ENCODE peak calls at places on chromosomes 13 and 19, in eight cellular contexts. One of them, this sample, is unnamed.

GRCh38 chr13:89372193-89372592 is 1701.0 kb downstream of the SLITRK5 start:
- DNase-seq in nephron progenitor cell: no peak
- DNase-seq in esophagus muscularis mucosa: no peak
- DNase-seq in activated CD8-positive, alpha-beta T cell treated with anti-CD3 and anti-CD28 coated beads for 36 hours: no peak
- DNase-seq in K562: no peak
- DNase-seq in WTC11: no peak
- DNase-seq in omental fat pad: no peak
- DNase-seq in AG09319: no peak
- DNase-seq in this sample: no peak

GRCh38 chr19:14763497-14764145 is 14.7 kb downstream of the ADGRE2 start:
- DNase-seq in K562: no peak
- DNase-seq in esophagus muscularis mucosa: no peak
- DNase-seq in nephron progenitor cell: no peak
- DNase-seq in WTC11: no peak
- DNase-seq in activated CD8-positive, alpha-beta T cell treated with anti-CD3 and anti-CD28 coated beads for 36 hours: no peak
- DNase-seq in omental fat pad: no peak
- DNase-seq in AG09319: no peak
- DNase-seq in this sample: no peak

GRCh38 chr19:55443045-55443823 is at the start of gene SHISA7:
- DNase-seq in AG09319: no peak
- DNase-seq in activated CD8-positive, alpha-beta T cell treated with anti-CD3 and anti-CD28 coated beads for 36 hours: no peak
- DNase-seq in esophagus muscularis mucosa: no peak
- DNase-seq in omental fat pad: no peak
- DNase-seq in WTC11: no peak
- DNase-seq in nephron progenitor cell: no peak
- DNase-seq in K562: peak; percentile 28
- DNase-seq in this sample: peak; percentile 48

GRCh38 chr13:113915786-113916329 is 52.0 kb upstream of the GAS6 start:
- DNase-seq in esophagus muscularis mucosa: peak; percentile 47
- DNase-seq in activated CD8-positive, alpha-beta T cell treated with anti-CD3 and anti-CD28 coated beads for 36 hours: no peak
- DNase-seq in nephron progenitor cell: no peak
- DNase-seq in omental fat pad: no peak
- DNase-seq in WTC11: no peak
- DNase-seq in K562: no peak
- DNase-seq in AG09319: no peak
- DNase-seq in this sample: no peak

GRCh38 chr13:50779443-50780200 is 63.9 kb downstream of the DLEU7 start:
- DNase-seq in activated CD8-positive, alpha-beta T cell treated with anti-CD3 and anti-CD28 coated beads for 36 hours: no peak
- DNase-seq in esophagus muscularis mucosa: no peak
- DNase-seq in K562: no peak
- DNase-seq in WTC11: no peak
- DNase-seq in AG09319: no peak
- DNase-seq in nephron progenitor cell: no peak
- DNase-seq in omental fat pad: no peak
- DNase-seq in this sample: no peak

GRCh38 chr13:88979465-88980180 is 1308.5 kb downstream of the SLITRK5 start:
- DNase-seq in WTC11: no peak
- DNase-seq in omental fat pad: no peak
- DNase-seq in esophagus muscularis mucosa: no peak
- DNase-seq in K562: no peak
- DNase-seq in AG09319: no peak
- DNase-seq in nephron progenitor cell: no peak
- DNase-seq in activated CD8-positive, alpha-beta T cell treated with anti-CD3 and anti-CD28 coated beads for 36 hours: no peak
- DNase-seq in this sample: peak; percentile 8

GRCh38 chr19:46714523-46715106 is 2.3 kb downstream of the PRKD2 start:
- DNase-seq in omental fat pad: no peak
- DNase-seq in activated CD8-positive, alpha-beta T cell treated with anti-CD3 and anti-CD28 coated beads for 36 hours: peak; percentile 84
- DNase-seq in esophagus muscularis mucosa: no peak
- DNase-seq in nephron progenitor cell: no peak
- DNase-seq in WTC11: no peak
- DNase-seq in AG09319: no peak
- DNase-seq in K562: no peak
- DNase-seq in this sample: peak; percentile 89

GRCh38 chr13:99468971-99469545 is 32.2 kb upstream of the TM9SF2 start:
- DNase-seq in esophagus muscularis mucosa: peak; percentile 26
- DNase-seq in activated CD8-positive, alpha-beta T cell treated with anti-CD3 and anti-CD28 coated beads for 36 hours: no peak
- DNase-seq in nephron progenitor cell: no peak
- DNase-seq in omental fat pad: no peak
- DNase-seq in K562: no peak
- DNase-seq in WTC11: no peak
- DNase-seq in AG09319: no peak
- DNase-seq in this sample: no peak

GRCh38 chr19:27975419-27976005 is 1237.4 kb downstream of the UQCRFS1 start:
- DNase-seq in K562: no peak
- DNase-seq in omental fat pad: no peak
- DNase-seq in WTC11: no peak
- DNase-seq in esophagus muscularis mucosa: no peak
- DNase-seq in activated CD8-positive, alpha-beta T cell treated with anti-CD3 and anti-CD28 coated beads for 36 hours: no peak
- DNase-seq in AG09319: no peak
- DNase-seq in nephron progenitor cell: no peak
- DNase-seq in this sample: no peak

GRCh38 chr13:49838989-49839388 is 46.5 kb upstream of the KPNA3 start:
- DNase-seq in nephron progenitor cell: no peak
- DNase-seq in AG09319: no peak
- DNase-seq in activated CD8-positive, alpha-beta T cell treated with anti-CD3 and anti-CD28 coated beads for 36 hours: no peak
- DNase-seq in WTC11: no peak
- DNase-seq in esophagus muscularis mucosa: no peak
- DNase-seq in K562: peak; percentile 23
- DNase-seq in omental fat pad: no peak
- DNase-seq in this sample: no peak

GRCh38 chr13:47216176-47216822 is 319.4 kb upstream of the HTR2A start:
- DNase-seq in esophagus muscularis mucosa: no peak
- DNase-seq in nephron progenitor cell: no peak
- DNase-seq in WTC11: no peak
- DNase-seq in K562: no peak
- DNase-seq in omental fat pad: no peak
- DNase-seq in activated CD8-positive, alpha-beta T cell treated with anti-CD3 and anti-CD28 coated beads for 36 hours: no peak
- DNase-seq in AG09319: no peak
- DNase-seq in this sample: no peak

GRCh38 chr19:5536337-5536894 is 31.3 kb downstream of the TINCR start:
- DNase-seq in AG09319: no peak
- DNase-seq in WTC11: peak; percentile 91
- DNase-seq in esophagus muscularis mucosa: no peak
- DNase-seq in nephron progenitor cell: peak; percentile 82
- DNase-seq in activated CD8-positive, alpha-beta T cell treated with anti-CD3 and anti-CD28 coated beads for 36 hours: no peak
- DNase-seq in K562: no peak
- DNase-seq in omental fat pad: no peak
- DNase-seq in this sample: no peak

GRCh38 chr13:113991191-113991669 is 17.4 kb upstream of the C13orf46 start:
- DNase-seq in omental fat pad: no peak
- DNase-seq in K562: no peak
- DNase-seq in esophagus muscularis mucosa: no peak
- DNase-seq in WTC11: no peak
- DNase-seq in nephron progenitor cell: no peak
- DNase-seq in activated CD8-positive, alpha-beta T cell treated with anti-CD3 and anti-CD28 coated beads for 36 hours: no peak
- DNase-seq in AG09319: no peak
- DNase-seq in this sample: no peak

GRCh38 chr19:30780032-30780431 is 407.8 kb downstream of the ZNF536 start:
- DNase-seq in omental fat pad: no peak
- DNase-seq in WTC11: no peak
- DNase-seq in esophagus muscularis mucosa: peak; percentile 37
- DNase-seq in AG09319: no peak
- DNase-seq in K562: no peak
- DNase-seq in nephron progenitor cell: no peak
- DNase-seq in activated CD8-positive, alpha-beta T cell treated with anti-CD3 and anti-CD28 coated beads for 36 hours: no peak
- DNase-seq in this sample: no peak

GRCh38 chr19:45186509-45187334 is 8.1 kb downstream of the BLOC1S3 start:
- DNase-seq in K562: no peak
- DNase-seq in WTC11: no peak
- DNase-seq in nephron progenitor cell: no peak
- DNase-seq in activated CD8-positive, alpha-beta T cell treated with anti-CD3 and anti-CD28 coated beads for 36 hours: no peak
- DNase-seq in esophagus muscularis mucosa: no peak
- DNase-seq in AG09319: no peak
- DNase-seq in omental fat pad: no peak
- DNase-seq in this sample: no peak

GRCh38 chr19:34181111-34181864 is 9.0 kb downstream of the LSM14A start:
- DNase-seq in AG09319: no peak
- DNase-seq in activated CD8-positive, alpha-beta T cell treated with anti-CD3 and anti-CD28 coated beads for 36 hours: no peak
- DNase-seq in omental fat pad: no peak
- DNase-seq in WTC11: no peak
- DNase-seq in nephron progenitor cell: no peak
- DNase-seq in esophagus muscularis mucosa: no peak
- DNase-seq in K562: no peak
- DNase-seq in this sample: no peak

GRCh38 chr19:55930996-55931515 is 1.1 kb downstream of the NLRP13 start:
- DNase-seq in activated CD8-positive, alpha-beta T cell treated with anti-CD3 and anti-CD28 coated beads for 36 hours: no peak
- DNase-seq in WTC11: no peak
- DNase-seq in esophagus muscularis mucosa: peak; percentile 60
- DNase-seq in AG09319: no peak
- DNase-seq in omental fat pad: no peak
- DNase-seq in K562: no peak
- DNase-seq in nephron progenitor cell: no peak
- DNase-seq in this sample: no peak

GRCh38 chr13:44605275-44605674 is 29.1 kb upstream of the TSC22D1 start:
- DNase-seq in WTC11: no peak
- DNase-seq in esophagus muscularis mucosa: no peak
- DNase-seq in K562: no peak
- DNase-seq in nephron progenitor cell: no peak
- DNase-seq in omental fat pad: no peak
- DNase-seq in activated CD8-positive, alpha-beta T cell treated with anti-CD3 and anti-CD28 coated beads for 36 hours: no peak
- DNase-seq in AG09319: peak; percentile 27
- DNase-seq in this sample: no peak

GRCh38 chr13:49066856-49067255 is 91.1 kb downstream of the FNDC3A start:
- DNase-seq in esophagus muscularis mucosa: no peak
- DNase-seq in omental fat pad: no peak
- DNase-seq in K562: no peak
- DNase-seq in WTC11: no peak
- DNase-seq in activated CD8-positive, alpha-beta T cell treated with anti-CD3 and anti-CD28 coated beads for 36 hours: no peak
- DNase-seq in nephron progenitor cell: no peak
- DNase-seq in AG09319: no peak
- DNase-seq in this sample: no peak

DNA sequence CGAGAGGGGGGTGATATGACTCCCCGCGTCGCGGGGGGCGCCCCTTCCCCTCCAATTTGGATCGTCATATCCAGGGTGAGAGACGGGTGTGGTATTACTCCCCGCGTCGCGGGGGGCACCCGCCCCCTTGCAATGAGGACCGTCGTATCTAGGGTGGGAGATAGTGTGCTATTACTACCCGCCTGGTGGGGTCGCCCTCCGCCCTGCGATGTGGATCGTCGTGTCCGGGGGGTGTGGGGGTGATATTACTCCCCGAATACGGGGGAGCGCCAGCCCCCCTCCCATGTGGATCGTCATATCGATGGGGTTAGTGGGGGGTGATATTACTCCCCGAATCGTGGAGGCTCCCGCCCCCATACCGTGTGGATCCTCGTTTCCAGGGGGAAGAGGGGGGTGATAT is 29.2 kb upstream of the RGCC start:
- DNase-seq in K562: no peak
- DNase-seq in omental fat pad: no peak
- DNase-seq in esophagus muscularis mucosa: no peak
- DNase-seq in AG09319: no peak
- DNase-seq in activated CD8-positive, alpha-beta T cell treated with anti-CD3 and anti-CD28 coated beads for 36 hours: peak; percentile 67
- DNase-seq in nephron progenitor cell: peak; percentile 7
- DNase-seq in WTC11: peak; percentile 60
- DNase-seq in this sample: peak; percentile 15
- TF ChIP-seq CTCF in K562: no peak
- TF ChIP-seq CTCF in omental fat pad: no peak
- TF ChIP-seq CTCF in esophagus muscularis mucosa: no peak
- TF ChIP-seq CTCF in AG09319: peak; percentile 33
- TF ChIP-seq CTCF in activated CD8-positive, alpha-beta T cell treated with anti-CD3 and anti-CD28 coated beads for 36 hours: peak; percentile 51
- TF ChIP-seq CTCF in nephron progenitor cell: peak; percentile 8
- TF ChIP-seq CTCF in WTC11: peak; percentile 30
- TF ChIP-seq CTCF in this sample: peak; percentile 20

GRCh38 chr13:73844986-73845385 is 289.2 kb downstream of the KLF12 start:
- DNase-seq in esophagus muscularis mucosa: no peak
- DNase-seq in activated CD8-positive, alpha-beta T cell treated with anti-CD3 and anti-CD28 coated beads for 36 hours: no peak
- DNase-seq in K562: no peak
- DNase-seq in nephron progenitor cell: no peak
- DNase-seq in WTC11: no peak
- DNase-seq in omental fat pad: no peak
- DNase-seq in AG09319: no peak
- DNase-seq in this sample: no peak

GRCh38 chr13:73850104-73850898 is 283.9 kb downstream of the KLF12 start:
- DNase-seq in AG09319: no peak
- DNase-seq in esophagus muscularis mucosa: no peak
- DNase-seq in activated CD8-positive, alpha-beta T cell treated with anti-CD3 and anti-CD28 coated beads for 36 hours: no peak
- DNase-seq in WTC11: no peak
- DNase-seq in K562: no peak
- DNase-seq in nephron progenitor cell: no peak
- DNase-seq in omental fat pad: no peak
- DNase-seq in this sample: no peak

GRCh38 chr13:73851104-73851503 is 283.1 kb downstream of the KLF12 start:
- DNase-seq in omental fat pad: no peak
- DNase-seq in AG09319: no peak
- DNase-seq in WTC11: no peak
- DNase-seq in K562: no peak
- DNase-seq in activated CD8-positive, alpha-beta T cell treated with anti-CD3 and anti-CD28 coated beads for 36 hours: no peak
- DNase-seq in esophagus muscularis mucosa: no peak
- DNase-seq in nephron progenitor cell: no peak
- DNase-seq in this sample: no peak

GRCh38 chr13:73849292-73849691 is 284.9 kb downstream of the KLF12 start:
- DNase-seq in omental fat pad: no peak
- DNase-seq in esophagus muscularis mucosa: no peak
- DNase-seq in nephron progenitor cell: no peak
- DNase-seq in K562: no peak
- DNase-seq in WTC11: peak; percentile 35
- DNase-seq in activated CD8-positive, alpha-beta T cell treated with anti-CD3 and anti-CD28 coated beads for 36 hours: peak; percentile 43
- DNase-seq in AG09319: no peak
- DNase-seq in this sample: no peak
- TF ChIP-seq CTCF in omental fat pad: no peak
- TF ChIP-seq CTCF in esophagus muscularis mucosa: peak; percentile 31
- TF ChIP-seq CTCF in nephron progenitor cell: no peak
- TF ChIP-seq CTCF in K562: no peak
- TF ChIP-seq CTCF in WTC11: peak; percentile 18
- TF ChIP-seq CTCF in activated CD8-positive, alpha-beta T cell treated with anti-CD3 and anti-CD28 coated beads for 36 hours: peak; percentile 32
- TF ChIP-seq CTCF in AG09319: peak; percentile 46
- TF ChIP-seq CTCF in this sample: no peak

DNA sequence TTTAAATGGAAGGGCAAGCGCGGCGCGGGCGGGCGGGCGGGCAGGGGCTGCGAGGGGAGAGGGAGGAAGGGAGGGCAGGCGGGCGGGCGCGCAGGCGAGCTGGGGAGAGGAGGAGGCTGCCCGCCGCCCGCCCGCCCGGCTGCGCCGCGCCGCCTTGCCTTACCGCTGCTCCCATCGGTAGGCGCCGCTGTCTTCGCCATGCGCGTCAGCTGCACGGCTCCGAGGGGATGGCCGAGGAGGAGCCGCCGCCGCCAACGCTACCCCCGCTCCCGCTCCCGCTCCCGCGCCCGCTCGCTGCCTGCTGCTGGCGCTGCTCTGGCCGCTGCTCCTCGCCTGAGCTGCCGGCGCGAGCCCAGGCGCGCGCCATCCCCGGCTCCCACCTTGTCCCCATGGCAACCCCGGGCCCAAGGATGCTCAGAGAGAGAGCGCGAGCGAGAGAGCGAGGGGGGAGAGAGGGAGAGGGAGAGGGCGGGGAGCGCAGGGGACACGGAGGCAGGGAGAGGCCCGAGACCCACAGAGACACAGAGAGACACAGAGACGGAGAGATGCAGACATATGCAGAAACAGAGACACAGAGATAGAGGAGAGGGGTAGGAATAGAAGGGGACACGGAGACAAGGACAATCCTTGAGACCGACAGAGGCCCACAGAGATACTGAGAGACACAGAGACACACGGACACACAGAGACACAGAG is 40.3 kb downstream of the DEDD2 start:
- DNase-seq in WTC11: peak; percentile 85
- DNase-seq in AG09319: peak; percentile 25
- DNase-seq in nephron progenitor cell: peak; percentile 88
- DNase-seq in K562: peak; percentile 59
- DNase-seq in omental fat pad: peak; percentile 46
- DNase-seq in esophagus muscularis mucosa: no peak
- DNase-seq in activated CD8-positive, alpha-beta T cell treated with anti-CD3 and anti-CD28 coated beads for 36 hours: peak; percentile 80
- DNase-seq in this sample: peak; percentile 86
- TF ChIP-seq CTCF in WTC11: no peak
- TF ChIP-seq CTCF in AG09319: peak; percentile 31
- TF ChIP-seq CTCF in nephron progenitor cell: peak; percentile 7
- TF ChIP-seq CTCF in K562: peak; percentile 56
- TF ChIP-seq CTCF in omental fat pad: no peak
- TF ChIP-seq CTCF in esophagus muscularis mucosa: peak; percentile 29
- TF ChIP-seq CTCF in activated CD8-positive, alpha-beta T cell treated with anti-CD3 and anti-CD28 coated beads for 36 hours: peak; percentile 25
- TF ChIP-seq CTCF in this sample: peak; percentile 28

GRCh38 chr19:18669524-18669817 is 14.0 kb upstream of the CRTC1 start:
- DNase-seq in K562: no peak
- DNase-seq in activated CD8-positive, alpha-beta T cell treated with anti-CD3 and anti-CD28 coated beads for 36 hours: no peak
- DNase-seq in esophagus muscularis mucosa: no peak
- DNase-seq in WTC11: no peak
- DNase-seq in omental fat pad: no peak
- DNase-seq in AG09319: no peak
- DNase-seq in nephron progenitor cell: no peak
- DNase-seq in this sample: no peak
- TF ChIP-seq CTCF in K562: no peak
- TF ChIP-seq CTCF in activated CD8-positive, alpha-beta T cell treated with anti-CD3 and anti-CD28 coated beads for 36 hours: no peak
- TF ChIP-seq CTCF in esophagus muscularis mucosa: no peak
- TF ChIP-seq CTCF in WTC11: no peak
- TF ChIP-seq CTCF in omental fat pad: no peak
- TF ChIP-seq CTCF in AG09319: no peak
- TF ChIP-seq CTCF in nephron progenitor cell: no peak
- TF ChIP-seq CTCF in this sample: no peak

This sample was measured in GM20000.